ENCODE peak calls at places on chromosomes 11 and 22, in seven cellular contexts. Z is IMR-90, I is neuronal stem cell, E is H9, R is H1, G is mesendoderm, O is mesenchymal stem cell. A is an unnamed sample.
A peak's percentile ranks its signal among the peaks of the same experiment; 100 is the strongest.

GRCh38 chr11:103091441-103091809 is 535 bp downstream of the DCUN1D5 start:
- DNase-seq in Z (peak; percentile 41), O (peak; percentile 64), G (peak; percentile 62), I (no peak), R (no peak), E (peak; percentile 39), A (peak; percentile 18)

GRCh38 chr11:76793834-76794291 is 10.7 kb downstream of the TSKU start:
- DNase-seq in E (peak; percentile 33), I (no peak), O (no peak), Z (no peak), G (no peak), R (no peak), A (no peak)

GRCh38 chr11:44609028-44609782 is 43.7 kb downstream of the CD82 start:
- DNase-seq in O (no peak), Z (no peak), G (no peak), E (no peak), I (no peak), R (no peak), A (no peak)

GRCh38 chr11:100908746-100909145 is 220.9 kb downstream of the PGR start:
- DNase-seq in E (no peak), Z (peak; percentile 52), O (peak; percentile 50), R (no peak), G (no peak), I (no peak), A (no peak)

GRCh38 chr22:30701872-30702271 is 7.2 kb downstream of the OSBP2 start:
- DNase-seq in Z (peak; percentile 61), I (no peak), O (no peak), R (no peak), G (no peak), E (no peak), A (peak; percentile 21)

GRCh38 chr11:2531277-2531986 is 86.6 kb downstream of the KCNQ1 start:
- DNase-seq in Z (peak; percentile 38), G (peak; percentile 58), I (peak; percentile 80), E (peak; percentile 83), R (peak; percentile 33), O (peak; percentile 58), A (peak; percentile 75)

GRCh38 chr11:26537341-26537740 is 34.7 kb downstream of the MUC15 start:
- DNase-seq in I (no peak), Z (no peak), O (no peak), G (no peak), R (no peak), E (no peak), A (no peak)

GRCh38 chr22:17083255-17083654 is 1.5 kb upstream of the IL17RA start:
- DNase-seq in O (no peak), R (no peak), I (no peak), E (no peak), G (no peak), Z (no peak), A (no peak)

GRCh38 chr22:24285245-24285644 is 14.6 kb downstream of the SPECC1L start:
- DNase-seq in O (peak; percentile 38), G (no peak), E (no peak), I (no peak), Z (peak; percentile 28), R (no peak), A (peak; percentile 12)

GRCh38 chr22:37184816-37185541 is 3.1 kb downstream of the C1QTNF6 start:
- DNase-seq in G (no peak), Z (no peak), R (no peak), I (no peak), E (no peak), O (no peak), A (no peak)

GRCh38 chr22:46447906-46448669 is 89.3 kb downstream of the CELSR1 start:
- DNase-seq in Z (no peak), E (no peak), G (no peak), O (no peak), I (no peak), R (no peak), A (no peak)

GRCh38 chr22:46449974-46450745 is 87.3 kb downstream of the CELSR1 start:
- DNase-seq in Z (no peak), R (no peak), G (no peak), I (no peak), O (no peak), E (no peak), A (no peak)

GRCh38 chr22:46446799-46447198 is 90.6 kb downstream of the CELSR1 start:
- DNase-seq in Z (no peak), R (no peak), E (no peak), I (no peak), O (no peak), G (no peak), A (no peak)

GRCh38 chr22:46450931-46451660 is 86.3 kb downstream of the CELSR1 start:
- DNase-seq in O (no peak), Z (no peak), E (no peak), R (no peak), I (no peak), G (no peak), A (peak; percentile 95)

GRCh38 chr22:46449116-46449691 is 88.2 kb downstream of the CELSR1 start:
- DNase-seq in R (no peak), O (no peak), G (no peak), I (no peak), Z (no peak), E (no peak), A (no peak)
- H3K4ac ChIP-seq in R (no peak overlapping the region), O (no peak overlapping the region), G (no peak overlapping the region), I (no peak overlapping the region), Z (no peak overlapping the region), E (no peak overlapping the region), A (no peak overlapping the region)

GRCh38 chr11:28384418-28384817 is 276.2 kb downstream of the METTL15 start:
- DNase-seq in E (no peak), Z (peak; percentile 99), I (no peak), R (no peak), G (no peak), O (peak; percentile 89), A (no peak)

DNA sequence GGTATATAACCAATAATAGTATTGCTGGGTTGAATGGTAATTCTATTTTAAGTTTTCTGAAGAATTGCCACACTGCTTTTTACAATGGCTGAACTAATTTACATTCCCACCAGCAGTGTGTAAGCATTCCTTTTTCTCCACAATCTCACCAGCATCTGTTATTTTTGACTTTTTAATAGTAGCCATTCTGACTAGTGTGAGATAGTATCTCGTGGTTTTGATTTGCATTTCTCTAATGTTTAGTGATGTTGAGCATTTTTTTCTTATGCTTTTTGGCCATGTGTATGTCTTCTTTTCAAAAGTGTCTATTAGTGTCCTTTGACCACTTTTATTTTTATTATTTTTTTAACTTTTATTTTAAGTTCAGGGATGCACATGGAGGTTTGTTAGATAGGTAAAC is 275.3 kb downstream of the METTL15 start:
- DNase-seq in G (no peak), I (no peak), R (no peak), O (peak; percentile 11), Z (peak; percentile 62), E (no peak), A (no peak)
- H3K4ac ChIP-seq in G (no peak overlapping the region), I (no peak overlapping the region), R (no peak overlapping the region), O (no peak overlapping the region), Z (peak overlapping the region; percentile 54), E (no peak overlapping the region), A (no peak overlapping the region)

GRCh38 chr11:15519911-15520310 is 405.2 kb downstream of the INSC start:
- DNase-seq in G (no peak), I (no peak), E (no peak), R (no peak), Z (no peak), O (no peak), A (no peak)
- H3K4ac ChIP-seq in G (no peak overlapping the region), I (no peak overlapping the region), E (no peak overlapping the region), R (no peak overlapping the region), Z (no peak overlapping the region), O (no peak overlapping the region), A (no peak overlapping the region)

DNA sequence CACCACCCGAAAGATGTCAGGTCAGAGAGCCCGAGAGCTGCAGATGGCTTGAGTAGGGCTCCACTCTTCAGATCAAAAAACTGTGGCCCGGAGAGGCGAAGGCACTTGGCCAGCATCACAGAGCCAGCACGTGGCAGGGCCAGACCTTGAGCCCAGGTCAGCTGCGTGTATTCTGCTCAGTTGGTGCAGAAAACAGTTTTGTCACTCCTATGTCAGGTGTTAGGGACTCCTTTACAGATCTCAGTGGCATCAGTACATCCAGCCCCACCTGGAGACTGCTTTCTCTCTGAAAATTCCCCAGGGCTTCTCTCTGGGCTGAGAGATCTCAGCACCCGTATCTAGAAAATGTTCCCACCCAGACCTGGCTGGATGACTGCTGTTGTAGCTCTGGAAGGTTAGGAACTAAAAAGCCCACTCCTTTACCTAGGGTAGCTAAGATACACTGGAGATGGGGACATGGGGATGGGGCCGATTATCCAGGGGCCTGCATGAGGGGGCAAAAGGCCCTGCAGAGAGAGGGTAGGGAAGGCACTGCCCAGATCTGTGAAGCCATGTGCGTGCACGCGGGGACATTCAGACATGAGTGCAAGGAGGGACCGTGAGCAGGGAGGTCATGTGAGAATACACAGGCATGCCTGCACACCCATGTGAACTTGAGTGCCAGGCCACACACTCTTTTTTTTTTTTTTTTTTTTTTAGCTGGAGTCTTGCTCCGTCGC is 3.4 kb downstream of the APOA1 start:
- DNase-seq in O (no peak), R (no peak), G (no peak), Z (no peak), I (no peak), E (no peak), A (no peak)
- H3K4ac ChIP-seq in O (no peak overlapping the region), R (no peak overlapping the region), G (no peak overlapping the region), Z (no peak overlapping the region), I (no peak overlapping the region), E (no peak overlapping the region), A (no peak overlapping the region)

GRCh38 chr11:64770120-64770519 is 8.2 kb downstream of the SF1 start:
- DNase-seq in O (no peak), G (no peak), Z (no peak), E (no peak), R (no peak), I (no peak), A (no peak)

GRCh38 chr11:64772318-64773018 is 5.9 kb downstream of the SF1 start:
- DNase-seq in Z (no peak), R (no peak), E (no peak), I (no peak), G (no peak), O (no peak), A (no peak)

GRCh38 chr11:64774144-64774543 is 4.2 kb downstream of the SF1 start:
- DNase-seq in E (no peak), I (no peak), O (no peak), R (no peak), G (no peak), Z (no peak), A (no peak)

GRCh38 chr11:64769283-64769682 is 9.1 kb downstream of the SF1 start:
- DNase-seq in I (no peak), R (no peak), G (no peak), O (no peak), Z (no peak), E (no peak), A (no peak)

GRCh38 chr11:64771861-64772260 is 6.5 kb downstream of the SF1 start:
- DNase-seq in Z (no peak), I (no peak), E (no peak), G (no peak), R (no peak), O (no peak), A (no peak)
- H3K4ac ChIP-seq in Z (no peak overlapping the region), I (no peak overlapping the region), E (no peak overlapping the region), G (no peak overlapping the region), R (no peak overlapping the region), O (no peak overlapping the region), A (no peak overlapping the region)